ENCODE peak calls at places on chromosomes 3 and 15, in nine cellular contexts. T is endodermal cell; J is heart left ventricle; U is HTR-8/SVneo; K is progenitor cell of endocrine pancreas; M is mucosa of gallbladder; V is MG63; D is occipital lobe; X is activated naive CD8-positive, alpha-beta T cell treated with anti-CD3 and anti-CD28 coated beads, Interleukin-2, amount 50 U/mL, for 16 hours. L is an unnamed sample.
A peak's percentile ranks its signal among the peaks of the same experiment; 100 is the strongest.

GRCh38 chr15:99906356-99906755 is 173.1 kb upstream of the LYSMD4 start:
- DNase-seq in T (no peak), J (no peak), U (no peak), K (no peak), M (no peak), V (no peak), D (no peak), X (no peak), L (no peak)

GRCh38 chr15:52114656-52115055 is 2.1 kb upstream of the BCL2L10 start:
- DNase-seq in T (peak; percentile 24), J (no peak), U (no peak), K (no peak), M (no peak), V (peak; percentile 33), D (peak; percentile 35), X (no peak), L (no peak)

GRCh38 chr3:189277711-189278110 is 105.9 kb downstream of the TPRG1 start:
- DNase-seq in T (no peak), J (no peak), U (no peak), K (no peak), M (no peak), V (peak; percentile 17), D (no peak), X (no peak), L (no peak)

GRCh38 chr3:190319660-190320059 is 2.6 kb downstream of the CLDN1 start:
- DNase-seq in T (no peak), J (no peak), U (no peak), K (no peak), M (no peak), V (no peak), D (no peak), X (peak; percentile 57), L (no peak)

GRCh38 chr15:65409284-65409631 is 13.5 kb downstream of the IGDCC4 start:
- DNase-seq in T (no peak), J (no peak), U (no peak), K (no peak), M (no peak), V (peak; percentile 62), D (no peak), X (no peak), L (no peak)

GRCh38 chr3:194333212-194333980 is 17.7 kb downstream of the CPN2 start:
- DNase-seq in T (peak; percentile 97), J (peak; percentile 94), U (peak; percentile 80), K (peak; percentile 94), M (peak; percentile 89), V (peak; percentile 88), D (no peak), X (peak; percentile 76), L (peak; percentile 87)

GRCh38 chr15:98169551-98169950 is 209.0 kb downstream of the ARRDC4 start:
- DNase-seq in T (no peak), J (no peak), U (no peak), K (no peak), M (no peak), V (no peak), D (no peak), X (no peak), L (no peak)

GRCh38 chr3:182636646-182637045 is 156.7 kb upstream of the ATP11B start:
- DNase-seq in T (no peak), J (no peak), U (no peak), K (no peak), M (no peak), V (no peak), D (no peak), X (no peak), L (no peak)

GRCh38 chr3:138370321-138370720 is 21.9 kb downstream of the MRAS start:
- DNase-seq in T (no peak), J (no peak), U (no peak), K (no peak), M (no peak), V (no peak), D (no peak), X (no peak), L (no peak)

GRCh38 chr15:64288999-64289398 is 67.0 kb downstream of the CSNK1G1 start:
- DNase-seq in T (no peak), J (no peak), U (no peak), K (no peak), M (no peak), V (no peak), D (no peak), X (no peak), L (no peak)

GRCh38 chr3:1613962-1614361 is 484.7 kb upstream of the CNTN4 start:
- DNase-seq in T (no peak), J (no peak), U (no peak), K (no peak), M (no peak), V (no peak), D (no peak), X (no peak), L (no peak)

GRCh38 chr15:94205366-94205765 is 26.0 kb upstream of the MCTP2 start:
- DNase-seq in T (no peak), J (no peak), U (peak; percentile 9), K (no peak), M (no peak), V (peak; percentile 60), D (no peak), X (no peak), L (no peak)

GRCh38 chr3:108406661-108407206 is 103.7 kb downstream of the MYH15 start:
- DNase-seq in T (no peak), J (no peak), U (peak; percentile 57), K (no peak), M (no peak), V (no peak), D (no peak), X (no peak), L (peak; percentile 52)

GRCh38 chr3:160260587-160261270 is 35.5 kb downstream of the C3orf80 start:
- DNase-seq in T (no peak), J (no peak), U (no peak), K (no peak), M (no peak), V (no peak), D (no peak), X (no peak), L (no peak)

GRCh38 chr15:38253448-38253847 is 812 bp downstream of the SPRED1 start:
- DNase-seq in T (no peak), J (no peak), U (no peak), K (no peak), M (no peak), V (peak; percentile 19), D (no peak), X (no peak), L (no peak)

GRCh38 chr15:32844118-32844711 is 126.4 kb downstream of the GREM1 start:
- DNase-seq in T (no peak), J (no peak), U (no peak), K (no peak), M (no peak), V (no peak), D (no peak), X (no peak), L (no peak)

GRCh38 chr3:60931452-60931851 is 319.8 kb downstream of the FHIT start:
- DNase-seq in T (no peak), J (no peak), U (no peak), K (no peak), M (no peak), V (no peak), D (no peak), X (no peak), L (no peak)

GRCh38 chr3:97009427-97010019 is 195.1 kb downstream of the EPHA6 start:
- DNase-seq in T (peak; percentile 78), J (no peak), U (no peak), K (no peak), M (no peak), V (no peak), D (no peak), X (no peak), L (no peak)

GRCh38 chr3:64008487-64008886 is 14.8 kb downstream of the PSMD6 start:
- DNase-seq in T (no peak), J (no peak), U (no peak), K (no peak), M (no peak), V (no peak), D (no peak), X (no peak), L (no peak)

GRCh38 chr3:17808994-17809393 is 66.6 kb upstream of the TBC1D5 start:
- DNase-seq in T (no peak), J (no peak), U (no peak), K (no peak), M (no peak), V (no peak), D (no peak), X (no peak), L (no peak)

GRCh38 chr3:86993704-86994103 is 2.8 kb upstream of the VGLL3 start:
- DNase-seq in T (no peak), J (no peak), U (no peak), K (no peak), M (no peak), V (peak; percentile 23), D (no peak), X (no peak), L (no peak)

GRCh38 chr15:63504247-63504978 is at the start of gene USP3:
- DNase-seq in T (peak; percentile 98), J (peak; percentile 97), U (peak; percentile 75), K (peak; percentile 96), M (peak; percentile 95), V (peak; percentile 93), D (peak; percentile 92), X (peak; percentile 81), L (peak; percentile 94)

GRCh38 chr3:21754839-21755238 is 3.8 kb upstream of the ZNF385D start:
- DNase-seq in T (no peak), J (no peak), U (no peak), K (no peak), M (no peak), V (no peak), D (no peak), X (no peak), L (no peak)

GRCh38 chr3:165770781-165771180 is 66.4 kb downstream of the BCHE start:
- DNase-seq in T (no peak), J (no peak), U (no peak), K (no peak), M (no peak), V (no peak), D (no peak), X (no peak), L (no peak)

GRCh38 chr15:100766225-100767001 is 113.2 kb upstream of the ALDH1A3 start:
- DNase-seq in T (peak; percentile 63), J (no peak), U (no peak), K (no peak), M (peak; percentile 8), V (no peak), D (no peak), X (no peak), L (peak; percentile 72)

GRCh38 chr15:33296856-33297255 is 13.9 kb upstream of the RYR3 start:
- DNase-seq in T (no peak), J (no peak), U (no peak), K (no peak), M (no peak), V (no peak), D (no peak), X (no peak), L (no peak)

GRCh38 chr3:122794483-122794778 is 438 bp upstream of the SLC49A4 start:
- DNase-seq in T (no peak), J (no peak), U (no peak), K (no peak), M (no peak), V (no peak), D (no peak), X (no peak), L (no peak)

GRCh38 chr3:37190667-37191066 is 16.3 kb upstream of the LRRFIP2 start:
- DNase-seq in T (no peak), J (no peak), U (no peak), K (no peak), M (no peak), V (no peak), D (no peak), X (no peak), L (no peak)

GRCh38 chr3:50286322-50287227 is 5.7 kb downstream of the IFRD2 start:
- DNase-seq in T (peak; percentile 36), J (peak; percentile 55), U (no peak), K (no peak), M (no peak), V (no peak), D (no peak), X (no peak), L (no peak)

GRCh38 chr3:101950510-101950909 is 101.2 kb downstream of the NFKBIZ start:
- DNase-seq in T (no peak), J (no peak), U (no peak), K (no peak), M (no peak), V (peak; percentile 81), D (no peak), X (no peak), L (no peak)

GRCh38 chr3:78972617-78973301 is 795.0 kb downstream of the ROBO1 start:
- DNase-seq in T (no peak), J (no peak), U (no peak), K (no peak), M (no peak), V (no peak), D (no peak), X (no peak), L (no peak)